ENCODE peak calls at places on chromosomes 16 and 17, in seven cellular contexts. One of them, this sample, is unnamed. For H3K27me3, the result is how much of the 10 kb centered on the place peaks cover.

GRCh38 chr16:3461120-3461519 is 17.6 kb downstream of the NAA60 start:
- DNase-seq in adrenal gland: no peak
- DNase-seq in tibial nerve: no peak
- DNase-seq in dorsolateral prefrontal cortex: no peak
- DNase-seq in heart right ventricle: no peak
- DNase-seq in lower lobe of right lung: no peak
- DNase-seq in uterus: no peak
- DNase-seq in this sample: no peak

GRCh38 chr17:35713069-35713728 is 18.2 kb upstream of the RASL10B start:
- DNase-seq in adrenal gland: peak
- DNase-seq in tibial nerve: peak
- DNase-seq in dorsolateral prefrontal cortex: no peak
- DNase-seq in heart right ventricle: no peak
- DNase-seq in lower lobe of right lung: no peak
- DNase-seq in uterus: no peak
- DNase-seq in this sample: no peak

GRCh38 chr17:34241062-34241461 is 14.0 kb upstream of the CCL2 start:
- DNase-seq in adrenal gland: peak
- DNase-seq in tibial nerve: no peak
- DNase-seq in dorsolateral prefrontal cortex: no peak
- DNase-seq in heart right ventricle: peak
- DNase-seq in lower lobe of right lung: no peak
- DNase-seq in uterus: no peak
- DNase-seq in this sample: no peak

GRCh38 chr16:89828199-89828869 is at the start of gene SPIRE2:
- DNase-seq in adrenal gland: peak
- DNase-seq in tibial nerve: peak
- DNase-seq in dorsolateral prefrontal cortex: peak
- DNase-seq in heart right ventricle: peak
- DNase-seq in lower lobe of right lung: peak
- DNase-seq in uterus: peak
- DNase-seq in this sample: peak

GRCh38 chr16:25065899-25066298 is 45.6 kb upstream of the LCMT1 start:
- DNase-seq in adrenal gland: no peak
- DNase-seq in tibial nerve: no peak
- DNase-seq in dorsolateral prefrontal cortex: no peak
- DNase-seq in heart right ventricle: peak
- DNase-seq in lower lobe of right lung: no peak
- DNase-seq in uterus: no peak
- DNase-seq in this sample: no peak

GRCh38 chr16:53546988-53547391 is 44.0 kb upstream of the AKTIP start:
- DNase-seq in adrenal gland: no peak
- DNase-seq in tibial nerve: no peak
- DNase-seq in dorsolateral prefrontal cortex: no peak
- DNase-seq in heart right ventricle: no peak
- DNase-seq in lower lobe of right lung: no peak
- DNase-seq in uterus: no peak
- DNase-seq in this sample: no peak

GRCh38 chr16:85270365-85270764 is 158.1 kb upstream of the CIBAR2 start:
- DNase-seq in adrenal gland: no peak
- DNase-seq in tibial nerve: no peak
- DNase-seq in dorsolateral prefrontal cortex: no peak
- DNase-seq in heart right ventricle: no peak
- DNase-seq in lower lobe of right lung: no peak
- DNase-seq in uterus: no peak
- DNase-seq in this sample: no peak

GRCh38 chr17:15886804-15887203 is 58.1 kb upstream of the ADORA2B start:
- DNase-seq in adrenal gland: peak
- DNase-seq in tibial nerve: no peak
- DNase-seq in dorsolateral prefrontal cortex: no peak
- DNase-seq in heart right ventricle: no peak
- DNase-seq in lower lobe of right lung: peak
- DNase-seq in uterus: no peak
- DNase-seq in this sample: no peak

GRCh38 chr16:56647641-56648431 is 3.9 kb upstream of the MT1B start:
- DNase-seq in adrenal gland: no peak
- DNase-seq in tibial nerve: no peak
- DNase-seq in dorsolateral prefrontal cortex: no peak
- DNase-seq in heart right ventricle: no peak
- DNase-seq in lower lobe of right lung: no peak
- DNase-seq in uterus: no peak
- DNase-seq in this sample: no peak

GRCh38 chr17:57927048-57927723 is 28.0 kb downstream of the CUEDC1 start:
- DNase-seq in adrenal gland: no peak
- DNase-seq in tibial nerve: no peak
- DNase-seq in dorsolateral prefrontal cortex: no peak
- DNase-seq in heart right ventricle: no peak
- DNase-seq in lower lobe of right lung: no peak
- DNase-seq in uterus: no peak
- DNase-seq in this sample: no peak

GRCh38 chr16:78478267-78478821 is 378.9 kb downstream of the WWOX start:
- DNase-seq in adrenal gland: no peak
- DNase-seq in tibial nerve: no peak
- DNase-seq in dorsolateral prefrontal cortex: no peak
- DNase-seq in heart right ventricle: no peak
- DNase-seq in lower lobe of right lung: no peak
- DNase-seq in uterus: no peak
- DNase-seq in this sample: no peak

GRCh38 chr16:5615868-5616642 is 518.5 kb upstream of the EEF2KMT start:
- DNase-seq in adrenal gland: peak
- DNase-seq in tibial nerve: peak
- DNase-seq in dorsolateral prefrontal cortex: peak
- DNase-seq in heart right ventricle: peak
- DNase-seq in lower lobe of right lung: peak
- DNase-seq in uterus: no peak
- DNase-seq in this sample: peak

GRCh38 chr16:85614338-85615013 is 1.4 kb downstream of the GSE1 start:
- DNase-seq in adrenal gland: no peak
- DNase-seq in tibial nerve: no peak
- DNase-seq in dorsolateral prefrontal cortex: no peak
- DNase-seq in heart right ventricle: no peak
- DNase-seq in lower lobe of right lung: no peak
- DNase-seq in uterus: no peak
- DNase-seq in this sample: no peak

GRCh38 chr16:55711959-55712876 is 56.4 kb downstream of the SLC6A2 start:
- DNase-seq in adrenal gland: peak
- DNase-seq in tibial nerve: peak
- DNase-seq in dorsolateral prefrontal cortex: peak
- DNase-seq in heart right ventricle: peak
- DNase-seq in lower lobe of right lung: peak
- DNase-seq in uterus: peak
- DNase-seq in this sample: peak

GRCh38 chr16:26598061-26598460 is 468.7 kb upstream of the C16orf82 start:
- DNase-seq in adrenal gland: no peak
- DNase-seq in tibial nerve: no peak
- DNase-seq in dorsolateral prefrontal cortex: no peak
- DNase-seq in heart right ventricle: no peak
- DNase-seq in lower lobe of right lung: no peak
- DNase-seq in uterus: no peak
- DNase-seq in this sample: peak

GRCh38 chr17:76492989-76493501 is 8.2 kb downstream of the RHBDF2 start:
- DNase-seq in adrenal gland: peak
- DNase-seq in tibial nerve: peak
- DNase-seq in dorsolateral prefrontal cortex: no peak
- DNase-seq in heart right ventricle: peak
- DNase-seq in lower lobe of right lung: peak
- DNase-seq in uterus: peak
- DNase-seq in this sample: no peak

GRCh38 chr16:86496929-86497381 is 13.4 kb upstream of the FOXF1 start:
- DNase-seq in adrenal gland: no peak
- DNase-seq in tibial nerve: no peak
- DNase-seq in dorsolateral prefrontal cortex: no peak
- DNase-seq in heart right ventricle: no peak
- DNase-seq in lower lobe of right lung: no peak
- DNase-seq in uterus: no peak
- DNase-seq in this sample: no peak

GRCh38 chr17:75010683-75011406 is 1.6 kb upstream of the MRPL58 start:
- DNase-seq in adrenal gland: no peak
- DNase-seq in tibial nerve: no peak
- DNase-seq in dorsolateral prefrontal cortex: no peak
- DNase-seq in heart right ventricle: peak
- DNase-seq in lower lobe of right lung: no peak
- DNase-seq in uterus: peak
- DNase-seq in this sample: no peak

GRCh38 chr17:29825604-29826003 is 104.4 kb downstream of the SSH2 start:
- DNase-seq in adrenal gland: no peak
- DNase-seq in tibial nerve: no peak
- DNase-seq in dorsolateral prefrontal cortex: no peak
- DNase-seq in heart right ventricle: no peak
- DNase-seq in lower lobe of right lung: no peak
- DNase-seq in uterus: no peak
- DNase-seq in this sample: no peak

GRCh38 chr16:57999366-57999970 is 1.0 kb downstream of the ZNF319 start:
- DNase-seq in adrenal gland: no peak
- DNase-seq in tibial nerve: no peak
- DNase-seq in dorsolateral prefrontal cortex: no peak
- DNase-seq in heart right ventricle: no peak
- DNase-seq in lower lobe of right lung: peak
- DNase-seq in uterus: no peak
- DNase-seq in this sample: no peak

GRCh38 chr17:80774643-80775281 is 216.9 kb upstream of the CHMP6 start:
- DNase-seq in adrenal gland: no peak
- DNase-seq in tibial nerve: no peak
- DNase-seq in dorsolateral prefrontal cortex: no peak
- DNase-seq in heart right ventricle: no peak
- DNase-seq in lower lobe of right lung: no peak
- DNase-seq in uterus: no peak
- DNase-seq in this sample: no peak

GRCh38 chr17:13995856-13996635 is 73.3 kb upstream of the COX10 start:
- DNase-seq in adrenal gland: no peak
- DNase-seq in tibial nerve: no peak
- DNase-seq in dorsolateral prefrontal cortex: no peak
- DNase-seq in heart right ventricle: no peak
- DNase-seq in lower lobe of right lung: no peak
- DNase-seq in uterus: no peak
- DNase-seq in this sample: no peak

GRCh38 chr17:70161519-70161918 is 7.8 kb upstream of the KCNJ2 start:
- DNase-seq in adrenal gland: no peak
- DNase-seq in tibial nerve: no peak
- DNase-seq in dorsolateral prefrontal cortex: no peak
- DNase-seq in heart right ventricle: no peak
- DNase-seq in lower lobe of right lung: no peak
- DNase-seq in uterus: no peak
- DNase-seq in this sample: no peak
- H3K27ac ChIP-seq in adrenal gland: no peak
- H3K27ac ChIP-seq in tibial nerve: no peak
- H3K27ac ChIP-seq in dorsolateral prefrontal cortex: no peak
- H3K27ac ChIP-seq in heart right ventricle: no peak
- H3K27ac ChIP-seq in lower lobe of right lung: no peak
- H3K27ac ChIP-seq in uterus: no peak
- H3K27ac ChIP-seq in this sample: no peak

DNA sequence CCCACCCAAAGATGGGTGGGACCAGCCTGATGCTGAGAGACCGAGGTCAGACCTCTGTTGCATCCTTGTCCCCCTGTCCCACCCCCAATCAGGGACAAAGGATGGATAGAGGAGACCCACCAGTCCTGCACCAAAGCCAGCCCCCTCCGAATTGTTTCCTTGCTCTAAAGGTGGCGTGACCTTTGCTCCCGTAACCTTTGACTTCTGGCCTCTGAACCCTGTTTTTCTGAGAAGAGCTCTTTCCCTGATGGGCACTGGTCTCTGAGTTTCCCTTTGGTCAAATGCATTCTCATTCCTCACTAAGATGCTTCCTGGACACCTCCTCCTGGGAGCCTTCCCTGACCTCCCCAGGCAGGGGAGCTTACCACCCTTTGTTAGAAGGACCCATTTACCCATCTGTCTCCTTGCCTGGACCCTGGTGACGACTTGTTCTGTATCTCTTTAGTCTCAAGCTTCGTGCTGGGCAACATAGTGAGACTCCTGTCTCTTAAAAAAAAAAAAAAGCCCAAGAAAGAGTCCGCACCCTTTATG is 5.3 kb upstream of the NEUROD2 start:
- DNase-seq in adrenal gland: no peak
- DNase-seq in tibial nerve: no peak
- DNase-seq in dorsolateral prefrontal cortex: no peak
- DNase-seq in heart right ventricle: no peak
- DNase-seq in lower lobe of right lung: no peak
- DNase-seq in uterus: no peak
- DNase-seq in this sample: no peak
- H3K27me3 ChIP-seq in adrenal gland: under half
- H3K27me3 ChIP-seq in tibial nerve: half or more
- H3K27me3 ChIP-seq in dorsolateral prefrontal cortex: under half
- H3K27me3 ChIP-seq in heart right ventricle: half or more
- H3K27me3 ChIP-seq in lower lobe of right lung: under half
- H3K27me3 ChIP-seq in uterus: under half
- H3K27me3 ChIP-seq in this sample: under half

DNA sequence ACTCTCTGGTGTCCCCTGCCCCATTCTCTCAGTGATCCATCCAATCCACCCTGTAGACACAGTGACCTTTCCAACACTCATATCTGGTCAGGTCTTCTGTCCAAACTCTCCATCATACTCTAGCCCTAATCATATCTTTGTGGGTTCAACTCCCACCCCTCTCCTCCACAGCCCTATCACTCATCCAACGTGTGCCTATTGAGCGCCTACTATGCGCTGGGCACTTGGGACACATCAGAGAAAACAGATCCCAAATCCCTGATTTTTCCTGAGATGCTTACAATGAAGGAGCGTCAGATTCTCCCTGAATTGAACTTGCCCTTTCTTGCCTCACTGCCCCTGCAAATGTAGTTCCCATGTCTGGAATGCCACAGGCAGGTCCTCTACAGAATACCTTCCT is 1.8 kb downstream of the DCTPP1 start:
- DNase-seq in adrenal gland: no peak
- DNase-seq in tibial nerve: no peak
- DNase-seq in dorsolateral prefrontal cortex: no peak
- DNase-seq in heart right ventricle: no peak
- DNase-seq in lower lobe of right lung: no peak
- DNase-seq in uterus: no peak
- DNase-seq in this sample: no peak
- H3K27ac ChIP-seq in adrenal gland: no peak
- H3K27ac ChIP-seq in tibial nerve: no peak
- H3K27ac ChIP-seq in dorsolateral prefrontal cortex: no peak
- H3K27ac ChIP-seq in heart right ventricle: no peak
- H3K27ac ChIP-seq in lower lobe of right lung: no peak
- H3K27ac ChIP-seq in uterus: no peak
- H3K27ac ChIP-seq in this sample: no peak

GRCh38 chr17:77599699-77600098 is 358.8 kb upstream of the TNRC6C start:
- DNase-seq in adrenal gland: no peak
- DNase-seq in tibial nerve: no peak
- DNase-seq in dorsolateral prefrontal cortex: no peak
- DNase-seq in heart right ventricle: no peak
- DNase-seq in lower lobe of right lung: no peak
- DNase-seq in uterus: no peak
- DNase-seq in this sample: no peak

GRCh38 chr17:77597421-77598240 is 360.9 kb upstream of the TNRC6C start:
- DNase-seq in adrenal gland: no peak
- DNase-seq in tibial nerve: no peak
- DNase-seq in dorsolateral prefrontal cortex: no peak
- DNase-seq in heart right ventricle: no peak
- DNase-seq in lower lobe of right lung: no peak
- DNase-seq in uterus: no peak
- DNase-seq in this sample: no peak

GRCh38 chr17:77594416-77595209 is 363.9 kb upstream of the TNRC6C start:
- DNase-seq in adrenal gland: no peak
- DNase-seq in tibial nerve: no peak
- DNase-seq in dorsolateral prefrontal cortex: no peak
- DNase-seq in heart right ventricle: no peak
- DNase-seq in lower lobe of right lung: no peak
- DNase-seq in uterus: no peak
- DNase-seq in this sample: no peak

GRCh38 chr17:77598241-77598620 is 360.3 kb upstream of the TNRC6C start:
- DNase-seq in adrenal gland: no peak
- DNase-seq in tibial nerve: no peak
- DNase-seq in dorsolateral prefrontal cortex: no peak
- DNase-seq in heart right ventricle: no peak
- DNase-seq in lower lobe of right lung: no peak
- DNase-seq in uterus: no peak
- DNase-seq in this sample: no peak

GRCh38 chr17:77596491-77597420 is 361.7 kb upstream of the TNRC6C start:
- DNase-seq in adrenal gland: no peak
- DNase-seq in tibial nerve: no peak
- DNase-seq in dorsolateral prefrontal cortex: no peak
- DNase-seq in heart right ventricle: no peak
- DNase-seq in lower lobe of right lung: no peak
- DNase-seq in uterus: no peak
- DNase-seq in this sample: no peak
- H3K27me3 ChIP-seq in adrenal gland: under half
- H3K27me3 ChIP-seq in tibial nerve: under half
- H3K27me3 ChIP-seq in dorsolateral prefrontal cortex: under half
- H3K27me3 ChIP-seq in heart right ventricle: under half
- H3K27me3 ChIP-seq in lower lobe of right lung: under half
- H3K27me3 ChIP-seq in uterus: under half
- H3K27me3 ChIP-seq in this sample: under half